ENCODE peak calls at places on chromosomes 1 and 21, in eight cellular contexts. One of them, this sample, is unnamed.

GRCh38 chr21:25188639-25189038 is 418.6 kb downstream of the MRPL39 start:
- DNase-seq in left ventricle myocardium inferior: no peak
- DNase-seq in ELR: no peak
- DNase-seq in progenitor cell of endocrine pancreas: no peak
- DNase-seq in NCI-H748 treated with DMSO at 0.1 percent for 48 hours: no peak
- DNase-seq in NAMALWA: no peak
- DNase-seq in activated naive CD4-positive, alpha-beta T cell treated with Interleukin-2 at 50 U/mL for 16 hours: no peak
- DNase-seq in stimulated activated CD4-positive, alpha-beta T cell treated with anti-CD3 and anti-CD28 coated beads, Interleukin-2, amount 100 ng/mL, for 48 hours: no peak
- DNase-seq in this sample: no peak

GRCh38 chr1:184062640-184063280 is 11.2 kb downstream of the TSEN15 start:
- DNase-seq in ELR: no peak
- DNase-seq in left ventricle myocardium inferior: no peak
- DNase-seq in NAMALWA: no peak
- DNase-seq in progenitor cell of endocrine pancreas: no peak
- DNase-seq in activated naive CD4-positive, alpha-beta T cell treated with Interleukin-2 at 50 U/mL for 16 hours: no peak
- DNase-seq in stimulated activated CD4-positive, alpha-beta T cell treated with anti-CD3 and anti-CD28 coated beads, Interleukin-2, amount 100 ng/mL, for 48 hours: no peak
- DNase-seq in NCI-H748 treated with DMSO at 0.1 percent for 48 hours: no peak
- DNase-seq in this sample: no peak

GRCh38 chr1:151728151-151728711 is 6.9 kb downstream of the RIIAD1 start:
- DNase-seq in progenitor cell of endocrine pancreas: no peak
- DNase-seq in stimulated activated CD4-positive, alpha-beta T cell treated with anti-CD3 and anti-CD28 coated beads, Interleukin-2, amount 100 ng/mL, for 48 hours: no peak
- DNase-seq in ELR: peak; percentile 37
- DNase-seq in activated naive CD4-positive, alpha-beta T cell treated with Interleukin-2 at 50 U/mL for 16 hours: no peak
- DNase-seq in NAMALWA: no peak
- DNase-seq in left ventricle myocardium inferior: no peak
- DNase-seq in NCI-H748 treated with DMSO at 0.1 percent for 48 hours: no peak
- DNase-seq in this sample: no peak

GRCh38 chr1:235024045-235024439 is 104.6 kb downstream of the TOMM20 start:
- DNase-seq in NCI-H748 treated with DMSO at 0.1 percent for 48 hours: no peak
- DNase-seq in stimulated activated CD4-positive, alpha-beta T cell treated with anti-CD3 and anti-CD28 coated beads, Interleukin-2, amount 100 ng/mL, for 48 hours: no peak
- DNase-seq in progenitor cell of endocrine pancreas: no peak
- DNase-seq in activated naive CD4-positive, alpha-beta T cell treated with Interleukin-2 at 50 U/mL for 16 hours: no peak
- DNase-seq in left ventricle myocardium inferior: no peak
- DNase-seq in ELR: no peak
- DNase-seq in NAMALWA: no peak
- DNase-seq in this sample: no peak

GRCh38 chr21:40688106-40688850 is 158.7 kb downstream of the DSCAM start:
- DNase-seq in progenitor cell of endocrine pancreas: no peak
- DNase-seq in activated naive CD4-positive, alpha-beta T cell treated with Interleukin-2 at 50 U/mL for 16 hours: no peak
- DNase-seq in stimulated activated CD4-positive, alpha-beta T cell treated with anti-CD3 and anti-CD28 coated beads, Interleukin-2, amount 100 ng/mL, for 48 hours: no peak
- DNase-seq in left ventricle myocardium inferior: no peak
- DNase-seq in NAMALWA: no peak
- DNase-seq in ELR: no peak
- DNase-seq in NCI-H748 treated with DMSO at 0.1 percent for 48 hours: no peak
- DNase-seq in this sample: no peak

GRCh38 chr1:47487826-47488450 is 50.1 kb downstream of the FOXD2 start:
- DNase-seq in left ventricle myocardium inferior: no peak
- DNase-seq in stimulated activated CD4-positive, alpha-beta T cell treated with anti-CD3 and anti-CD28 coated beads, Interleukin-2, amount 100 ng/mL, for 48 hours: no peak
- DNase-seq in ELR: peak; percentile 24
- DNase-seq in progenitor cell of endocrine pancreas: peak; percentile 1
- DNase-seq in NCI-H748 treated with DMSO at 0.1 percent for 48 hours: no peak
- DNase-seq in activated naive CD4-positive, alpha-beta T cell treated with Interleukin-2 at 50 U/mL for 16 hours: no peak
- DNase-seq in NAMALWA: no peak
- DNase-seq in this sample: no peak

GRCh38 chr1:30083800-30084464 is 639.5 kb downstream of the MATN1 start:
- DNase-seq in stimulated activated CD4-positive, alpha-beta T cell treated with anti-CD3 and anti-CD28 coated beads, Interleukin-2, amount 100 ng/mL, for 48 hours: no peak
- DNase-seq in activated naive CD4-positive, alpha-beta T cell treated with Interleukin-2 at 50 U/mL for 16 hours: no peak
- DNase-seq in left ventricle myocardium inferior: no peak
- DNase-seq in progenitor cell of endocrine pancreas: no peak
- DNase-seq in NAMALWA: no peak
- DNase-seq in ELR: peak; percentile 67
- DNase-seq in NCI-H748 treated with DMSO at 0.1 percent for 48 hours: no peak
- DNase-seq in this sample: peak; percentile 87

GRCh38 chr1:207794861-207795260 is 43.0 kb downstream of the CD46 start:
- DNase-seq in activated naive CD4-positive, alpha-beta T cell treated with Interleukin-2 at 50 U/mL for 16 hours: no peak
- DNase-seq in NCI-H748 treated with DMSO at 0.1 percent for 48 hours: no peak
- DNase-seq in progenitor cell of endocrine pancreas: no peak
- DNase-seq in NAMALWA: no peak
- DNase-seq in left ventricle myocardium inferior: no peak
- DNase-seq in ELR: no peak
- DNase-seq in stimulated activated CD4-positive, alpha-beta T cell treated with anti-CD3 and anti-CD28 coated beads, Interleukin-2, amount 100 ng/mL, for 48 hours: no peak
- DNase-seq in this sample: no peak

GRCh38 chr21:43598416-43599120 is 60.7 kb downstream of the HSF2BP start:
- DNase-seq in stimulated activated CD4-positive, alpha-beta T cell treated with anti-CD3 and anti-CD28 coated beads, Interleukin-2, amount 100 ng/mL, for 48 hours: no peak
- DNase-seq in progenitor cell of endocrine pancreas: no peak
- DNase-seq in left ventricle myocardium inferior: no peak
- DNase-seq in NCI-H748 treated with DMSO at 0.1 percent for 48 hours: no peak
- DNase-seq in ELR: peak; percentile 91
- DNase-seq in NAMALWA: no peak
- DNase-seq in activated naive CD4-positive, alpha-beta T cell treated with Interleukin-2 at 50 U/mL for 16 hours: no peak
- DNase-seq in this sample: peak; percentile 25

GRCh38 chr1:93680121-93681094 is 1.2 kb downstream of the BCAR3 start:
- DNase-seq in NCI-H748 treated with DMSO at 0.1 percent for 48 hours: peak; percentile 35
- DNase-seq in progenitor cell of endocrine pancreas: peak; percentile 41
- DNase-seq in left ventricle myocardium inferior: peak; percentile 86
- DNase-seq in activated naive CD4-positive, alpha-beta T cell treated with Interleukin-2 at 50 U/mL for 16 hours: peak; percentile 40
- DNase-seq in ELR: peak; percentile 92
- DNase-seq in NAMALWA: peak; percentile 48
- DNase-seq in stimulated activated CD4-positive, alpha-beta T cell treated with anti-CD3 and anti-CD28 coated beads, Interleukin-2, amount 100 ng/mL, for 48 hours: peak; percentile 50
- DNase-seq in this sample: peak; percentile 88

GRCh38 chr1:244046907-244047738 is 4.0 kb upstream of the ZBTB18 start:
- DNase-seq in activated naive CD4-positive, alpha-beta T cell treated with Interleukin-2 at 50 U/mL for 16 hours: no peak
- DNase-seq in ELR: peak; percentile 52
- DNase-seq in progenitor cell of endocrine pancreas: no peak
- DNase-seq in NAMALWA: no peak
- DNase-seq in stimulated activated CD4-positive, alpha-beta T cell treated with anti-CD3 and anti-CD28 coated beads, Interleukin-2, amount 100 ng/mL, for 48 hours: no peak
- DNase-seq in left ventricle myocardium inferior: no peak
- DNase-seq in NCI-H748 treated with DMSO at 0.1 percent for 48 hours: peak; percentile 51
- DNase-seq in this sample: no peak

GRCh38 chr21:39004776-39005605 is 178.3 kb downstream of the PSMG1 start:
- DNase-seq in progenitor cell of endocrine pancreas: no peak
- DNase-seq in stimulated activated CD4-positive, alpha-beta T cell treated with anti-CD3 and anti-CD28 coated beads, Interleukin-2, amount 100 ng/mL, for 48 hours: no peak
- DNase-seq in activated naive CD4-positive, alpha-beta T cell treated with Interleukin-2 at 50 U/mL for 16 hours: no peak
- DNase-seq in NCI-H748 treated with DMSO at 0.1 percent for 48 hours: peak; percentile 2
- DNase-seq in NAMALWA: peak; percentile 33
- DNase-seq in ELR: no peak
- DNase-seq in left ventricle myocardium inferior: peak; percentile 64
- DNase-seq in this sample: no peak

GRCh38 chr1:11845641-11846335 is 1.8 kb downstream of the NPPA start:
- DNase-seq in activated naive CD4-positive, alpha-beta T cell treated with Interleukin-2 at 50 U/mL for 16 hours: no peak
- DNase-seq in stimulated activated CD4-positive, alpha-beta T cell treated with anti-CD3 and anti-CD28 coated beads, Interleukin-2, amount 100 ng/mL, for 48 hours: no peak
- DNase-seq in NAMALWA: peak; percentile 84
- DNase-seq in left ventricle myocardium inferior: no peak
- DNase-seq in progenitor cell of endocrine pancreas: no peak
- DNase-seq in NCI-H748 treated with DMSO at 0.1 percent for 48 hours: no peak
- DNase-seq in ELR: no peak
- DNase-seq in this sample: no peak